ENCODE peak calls at places on chromosomes 1 and 21, in four cellular contexts. G is dorsolateral prefrontal cortex; Z is stimulated activated CD8-positive, alpha-beta memory T cell treated with anti-CD3 and anti-CD28 coated beads, Interleukin-15, amount 100 ng/mL, for 24 hours; W is GM23248. F is an unnamed sample.

GRCh38 chr1:219699870-219700269 is 87.0 kb upstream of the ZC3H11B start:
- DNase-seq in G (no peak), Z (no peak), W (peak), F (no peak)

GRCh38 chr1:234479310-234479559 is 256 bp upstream of the TARBP1 start:
- DNase-seq in Z (no peak), G (no peak), W (no peak), F (no peak)

GRCh38 chr1:214637722-214638473 is 34.9 kb downstream of the CENPF start:
- DNase-seq in W (peak), Z (no peak), G (no peak), F (no peak)

GRCh38 chr1:14693996-14694395 is 95.5 kb downstream of the KAZN start:
- DNase-seq in G (no peak), Z (no peak), W (no peak), F (no peak)

GRCh38 chr1:71660417-71660816 is 579.6 kb upstream of the ZRANB2 start:
- DNase-seq in Z (no peak), G (no peak), W (peak), F (no peak)

GRCh38 chr21:42974832-42975820 is 764 bp downstream of the PKNOX1 start:
- DNase-seq in G (peak), Z (peak), W (peak), F (peak)

GRCh38 chr1:27116210-27116609 is 38.7 kb downstream of the SLC9A1 start:
- DNase-seq in Z (no peak), W (no peak), G (no peak), F (no peak)

GRCh38 chr1:111294390-111294789 is 3.7 kb downstream of the CHIA start:
- DNase-seq in G (no peak), W (no peak), Z (no peak), F (no peak)

GRCh38 chr1:107141491-107142369 is 891 bp downstream of the NTNG1 start:
- DNase-seq in G (peak), Z (no peak), W (peak), F (no peak)

GRCh38 chr21:45562965-45563364 is 20.7 kb upstream of the SLC19A1 start:
- DNase-seq in G (no peak), W (no peak), Z (no peak), F (peak)

GRCh38 chr1:60949154-60949825 is 133.1 kb upstream of the NFIA start:
- DNase-seq in W (no peak), Z (no peak), G (no peak), F (no peak)

GRCh38 chr21:29499734-29500343 is 201.1 kb downstream of the BACH1 start:
- DNase-seq in Z (no peak), G (no peak), W (peak), F (no peak)

GRCh38 chr1:33641099-33641830 is 168.8 kb downstream of the ZSCAN20 start:
- DNase-seq in Z (no peak), W (peak), G (no peak), F (peak)

GRCh38 chr1:11990303-11991032 is 10.2 kb downstream of the MFN2 start:
- DNase-seq in W (no peak), G (no peak), Z (no peak), F (no peak)

GRCh38 chr1:52786148-52786547 is 56.4 kb upstream of the ZYG11A start:
- DNase-seq in Z (no peak), W (no peak), G (no peak), F (no peak)

GRCh38 chr1:69824932-69825331 is 257.2 kb downstream of the LRRC7 start:
- DNase-seq in Z (no peak), W (peak), G (peak), F (no peak)

GRCh38 chr1:9643351-9644256 is 7.9 kb upstream of the PIK3CD start:
- DNase-seq in Z (no peak), G (no peak), W (no peak), F (no peak)

GRCh38 chr1:4519954-4520353 is 134.5 kb upstream of the AJAP1 start:
- DNase-seq in W (no peak), G (no peak), Z (no peak), F (no peak)

GRCh38 chr21:32524010-32524719 is 61.2 kb downstream of the TCP10L start:
- DNase-seq in G (no peak), W (peak), Z (no peak), F (no peak)